ENCODE peak calls at places on chromosomes 5 and 9, in seven cellular contexts. One of them, this sample, is unnamed.

GRCh38 chr9:65404232-65405006 is 119.4 kb upstream of the FOXD4L5 start:
- DNase-seq in AG09319: no peak
- DNase-seq in DMS153: no peak
- DNase-seq in GM04504: no peak
- DNase-seq in NCI-H524: no peak
- DNase-seq in B cell: no peak
- DNase-seq in activated T-cell treated with anti-CD3 and anti-CD28 coated beads, Interleukin-2, amount 50 U/mL, for 1 hour: no peak
- DNase-seq in this sample: no peak

GRCh38 chr5:80569961-80570786 is at the start of gene ANKRD34B:
- DNase-seq in AG09319: no peak
- DNase-seq in DMS153: no peak
- DNase-seq in GM04504: no peak
- DNase-seq in NCI-H524: peak; percentile 29
- DNase-seq in B cell: peak; percentile 27
- DNase-seq in activated T-cell treated with anti-CD3 and anti-CD28 coated beads, Interleukin-2, amount 50 U/mL, for 1 hour: no peak
- DNase-seq in this sample: peak; percentile 65

GRCh38 chr9:3968891-3969290 is 331.0 kb downstream of the GLIS3 start:
- DNase-seq in AG09319: no peak
- DNase-seq in DMS153: no peak
- DNase-seq in GM04504: no peak
- DNase-seq in NCI-H524: no peak
- DNase-seq in B cell: no peak
- DNase-seq in activated T-cell treated with anti-CD3 and anti-CD28 coated beads, Interleukin-2, amount 50 U/mL, for 1 hour: no peak
- DNase-seq in this sample: no peak

GRCh38 chr9:69090140-69090750 is 54.7 kb downstream of the FXN start:
- DNase-seq in AG09319: no peak
- DNase-seq in DMS153: no peak
- DNase-seq in GM04504: no peak
- DNase-seq in NCI-H524: no peak
- DNase-seq in B cell: no peak
- DNase-seq in activated T-cell treated with anti-CD3 and anti-CD28 coated beads, Interleukin-2, amount 50 U/mL, for 1 hour: no peak
- DNase-seq in this sample: no peak

GRCh38 chr5:61460471-61460870 is 128.4 kb downstream of the ZSWIM6 start:
- DNase-seq in AG09319: no peak
- DNase-seq in DMS153: no peak
- DNase-seq in GM04504: no peak
- DNase-seq in NCI-H524: no peak
- DNase-seq in B cell: no peak
- DNase-seq in activated T-cell treated with anti-CD3 and anti-CD28 coated beads, Interleukin-2, amount 50 U/mL, for 1 hour: no peak
- DNase-seq in this sample: no peak

GRCh38 chr9:84785766-84786547 is 116.4 kb downstream of the NTRK2 start:
- DNase-seq in AG09319: no peak
- DNase-seq in DMS153: no peak
- DNase-seq in GM04504: no peak
- DNase-seq in NCI-H524: no peak
- DNase-seq in B cell: no peak
- DNase-seq in activated T-cell treated with anti-CD3 and anti-CD28 coated beads, Interleukin-2, amount 50 U/mL, for 1 hour: no peak
- DNase-seq in this sample: no peak

GRCh38 chr5:2887401-2888348 is 136.2 kb upstream of the IRX2 start:
- DNase-seq in AG09319: no peak
- DNase-seq in DMS153: no peak
- DNase-seq in GM04504: no peak
- DNase-seq in NCI-H524: no peak
- DNase-seq in B cell: no peak
- DNase-seq in activated T-cell treated with anti-CD3 and anti-CD28 coated beads, Interleukin-2, amount 50 U/mL, for 1 hour: no peak
- DNase-seq in this sample: no peak

GRCh38 chr5:101364469-101364868 is 461.4 kb upstream of the ST8SIA4 start:
- DNase-seq in AG09319: no peak
- DNase-seq in DMS153: no peak
- DNase-seq in GM04504: no peak
- DNase-seq in NCI-H524: no peak
- DNase-seq in B cell: no peak
- DNase-seq in activated T-cell treated with anti-CD3 and anti-CD28 coated beads, Interleukin-2, amount 50 U/mL, for 1 hour: no peak
- DNase-seq in this sample: no peak

GRCh38 chr9:16824545-16825041 is 45.9 kb downstream of the BNC2 start:
- DNase-seq in AG09319: peak; percentile 32
- DNase-seq in DMS153: peak; percentile 94
- DNase-seq in GM04504: no peak
- DNase-seq in NCI-H524: peak; percentile 49
- DNase-seq in B cell: no peak
- DNase-seq in activated T-cell treated with anti-CD3 and anti-CD28 coated beads, Interleukin-2, amount 50 U/mL, for 1 hour: no peak
- DNase-seq in this sample: no peak

GRCh38 chr5:79229357-79230174 is 6.4 kb upstream of the JMY start:
- DNase-seq in AG09319: peak; percentile 39
- DNase-seq in DMS153: no peak
- DNase-seq in GM04504: peak; percentile 79
- DNase-seq in NCI-H524: peak; percentile 97
- DNase-seq in B cell: no peak
- DNase-seq in activated T-cell treated with anti-CD3 and anti-CD28 coated beads, Interleukin-2, amount 50 U/mL, for 1 hour: no peak
- DNase-seq in this sample: peak; percentile 48

GRCh38 chr9:91059713-91060112 is 258.1 kb downstream of the SYK start:
- DNase-seq in AG09319: no peak
- DNase-seq in DMS153: no peak
- DNase-seq in GM04504: no peak
- DNase-seq in NCI-H524: no peak
- DNase-seq in B cell: no peak
- DNase-seq in activated T-cell treated with anti-CD3 and anti-CD28 coated beads, Interleukin-2, amount 50 U/mL, for 1 hour: no peak
- DNase-seq in this sample: no peak

GRCh38 chr9:124342946-124343485 is 72.2 kb downstream of the PSMB7 start:
- DNase-seq in AG09319: peak; percentile 75
- DNase-seq in DMS153: peak; percentile 63
- DNase-seq in GM04504: peak; percentile 81
- DNase-seq in NCI-H524: peak; percentile 78
- DNase-seq in B cell: peak; percentile 25
- DNase-seq in activated T-cell treated with anti-CD3 and anti-CD28 coated beads, Interleukin-2, amount 50 U/mL, for 1 hour: no peak
- DNase-seq in this sample: no peak

GRCh38 chr5:128498844-128499455 is 39.1 kb downstream of the FBN2 start:
- DNase-seq in AG09319: peak; percentile 16
- DNase-seq in DMS153: peak; percentile 1
- DNase-seq in GM04504: peak; percentile 3
- DNase-seq in NCI-H524: peak; percentile 46
- DNase-seq in B cell: no peak
- DNase-seq in activated T-cell treated with anti-CD3 and anti-CD28 coated beads, Interleukin-2, amount 50 U/mL, for 1 hour: no peak
- DNase-seq in this sample: peak; percentile 7

GRCh38 chr9:536597-537511 is 304.6 kb upstream of the DMRT1 start:
- DNase-seq in AG09319: no peak
- DNase-seq in DMS153: peak; percentile 26
- DNase-seq in GM04504: no peak
- DNase-seq in NCI-H524: peak; percentile 92
- DNase-seq in B cell: no peak
- DNase-seq in activated T-cell treated with anti-CD3 and anti-CD28 coated beads, Interleukin-2, amount 50 U/mL, for 1 hour: no peak
- DNase-seq in this sample: no peak

GRCh38 chr9:426264-426663 is 211.6 kb downstream of the DOCK8 start:
- DNase-seq in AG09319: no peak
- DNase-seq in DMS153: no peak
- DNase-seq in GM04504: no peak
- DNase-seq in NCI-H524: no peak
- DNase-seq in B cell: no peak
- DNase-seq in activated T-cell treated with anti-CD3 and anti-CD28 coated beads, Interleukin-2, amount 50 U/mL, for 1 hour: no peak
- DNase-seq in this sample: no peak

GRCh38 chr9:86257406-86257805 is 2.1 kb downstream of the C9orf153 start:
- DNase-seq in AG09319: no peak
- DNase-seq in DMS153: no peak
- DNase-seq in GM04504: no peak
- DNase-seq in NCI-H524: peak; percentile 81
- DNase-seq in B cell: no peak
- DNase-seq in activated T-cell treated with anti-CD3 and anti-CD28 coated beads, Interleukin-2, amount 50 U/mL, for 1 hour: no peak
- DNase-seq in this sample: no peak

GRCh38 chr5:28523887-28524637 is 1485.7 kb upstream of the CDH9 start:
- DNase-seq in AG09319: no peak
- DNase-seq in DMS153: no peak
- DNase-seq in GM04504: no peak
- DNase-seq in NCI-H524: no peak
- DNase-seq in B cell: no peak
- DNase-seq in activated T-cell treated with anti-CD3 and anti-CD28 coated beads, Interleukin-2, amount 50 U/mL, for 1 hour: no peak
- DNase-seq in this sample: no peak

GRCh38 chr5:173794901-173795416 is 93.2 kb upstream of the CPEB4 start:
- DNase-seq in AG09319: no peak
- DNase-seq in DMS153: no peak
- DNase-seq in GM04504: no peak
- DNase-seq in NCI-H524: no peak
- DNase-seq in B cell: no peak
- DNase-seq in activated T-cell treated with anti-CD3 and anti-CD28 coated beads, Interleukin-2, amount 50 U/mL, for 1 hour: no peak
- DNase-seq in this sample: no peak

GRCh38 chr9:134980516-134980915 is 62.8 kb upstream of the FCN1 start:
- DNase-seq in AG09319: no peak
- DNase-seq in DMS153: no peak
- DNase-seq in GM04504: no peak
- DNase-seq in NCI-H524: peak; percentile 13
- DNase-seq in B cell: no peak
- DNase-seq in activated T-cell treated with anti-CD3 and anti-CD28 coated beads, Interleukin-2, amount 50 U/mL, for 1 hour: no peak
- DNase-seq in this sample: no peak

GRCh38 chr5:122726990-122727616 is 47.8 kb upstream of the SNX2 start:
- DNase-seq in AG09319: peak; percentile 7
- DNase-seq in DMS153: no peak
- DNase-seq in GM04504: peak; percentile 21
- DNase-seq in NCI-H524: no peak
- DNase-seq in B cell: no peak
- DNase-seq in activated T-cell treated with anti-CD3 and anti-CD28 coated beads, Interleukin-2, amount 50 U/mL, for 1 hour: no peak
- DNase-seq in this sample: peak; percentile 27

GRCh38 chr5:148941810-148942209 is 115.4 kb downstream of the ADRB2 start:
- DNase-seq in AG09319: no peak
- DNase-seq in DMS153: no peak
- DNase-seq in GM04504: no peak
- DNase-seq in NCI-H524: no peak
- DNase-seq in B cell: no peak
- DNase-seq in activated T-cell treated with anti-CD3 and anti-CD28 coated beads, Interleukin-2, amount 50 U/mL, for 1 hour: no peak
- DNase-seq in this sample: no peak

GRCh38 chr5:139745121-139745799 is 50.3 kb upstream of the PSD2 start:
- DNase-seq in AG09319: peak; percentile 36
- DNase-seq in DMS153: no peak
- DNase-seq in GM04504: peak; percentile 74
- DNase-seq in NCI-H524: peak; percentile 80
- DNase-seq in B cell: no peak
- DNase-seq in activated T-cell treated with anti-CD3 and anti-CD28 coated beads, Interleukin-2, amount 50 U/mL, for 1 hour: no peak
- DNase-seq in this sample: no peak

GRCh38 chr5:66239034-66239433 is 94.9 kb downstream of the SREK1 start:
- DNase-seq in AG09319: no peak
- DNase-seq in DMS153: no peak
- DNase-seq in GM04504: no peak
- DNase-seq in NCI-H524: peak; percentile 29
- DNase-seq in B cell: no peak
- DNase-seq in activated T-cell treated with anti-CD3 and anti-CD28 coated beads, Interleukin-2, amount 50 U/mL, for 1 hour: no peak
- DNase-seq in this sample: no peak

GRCh38 chr9:93308676-93309075 is 124.7 kb downstream of the WNK2 start:
- DNase-seq in AG09319: no peak
- DNase-seq in DMS153: no peak
- DNase-seq in GM04504: no peak
- DNase-seq in NCI-H524: no peak
- DNase-seq in B cell: no peak
- DNase-seq in activated T-cell treated with anti-CD3 and anti-CD28 coated beads, Interleukin-2, amount 50 U/mL, for 1 hour: no peak
- DNase-seq in this sample: no peak

GRCh38 chr9:114096041-114096511 is 3.0 kb downstream of the KIF12 start:
- DNase-seq in AG09319: no peak
- DNase-seq in DMS153: no peak
- DNase-seq in GM04504: no peak
- DNase-seq in NCI-H524: no peak
- DNase-seq in B cell: no peak
- DNase-seq in activated T-cell treated with anti-CD3 and anti-CD28 coated beads, Interleukin-2, amount 50 U/mL, for 1 hour: no peak
- DNase-seq in this sample: no peak

GRCh38 chr5:164277720-164278119 is 772.3 kb downstream of the MAT2B start:
- DNase-seq in AG09319: no peak
- DNase-seq in DMS153: no peak
- DNase-seq in GM04504: no peak
- DNase-seq in NCI-H524: no peak
- DNase-seq in B cell: no peak
- DNase-seq in activated T-cell treated with anti-CD3 and anti-CD28 coated beads, Interleukin-2, amount 50 U/mL, for 1 hour: no peak
- DNase-seq in this sample: no peak

GRCh38 chr9:22454021-22454420 is 7.4 kb downstream of the DMRTA1 start:
- DNase-seq in AG09319: no peak
- DNase-seq in DMS153: no peak
- DNase-seq in GM04504: no peak
- DNase-seq in NCI-H524: no peak
- DNase-seq in B cell: no peak
- DNase-seq in activated T-cell treated with anti-CD3 and anti-CD28 coated beads, Interleukin-2, amount 50 U/mL, for 1 hour: no peak
- DNase-seq in this sample: no peak

GRCh38 chr5:27830551-27830950 is 792.2 kb upstream of the CDH9 start:
- DNase-seq in AG09319: no peak
- DNase-seq in DMS153: no peak
- DNase-seq in GM04504: no peak
- DNase-seq in NCI-H524: no peak
- DNase-seq in B cell: no peak
- DNase-seq in activated T-cell treated with anti-CD3 and anti-CD28 coated beads, Interleukin-2, amount 50 U/mL, for 1 hour: no peak
- DNase-seq in this sample: no peak

GRCh38 chr5:159133041-159133741 is 33.5 kb upstream of the EBF1 start:
- DNase-seq in AG09319: peak; percentile 60
- DNase-seq in DMS153: no peak
- DNase-seq in GM04504: peak; percentile 65
- DNase-seq in NCI-H524: peak; percentile 55
- DNase-seq in B cell: peak; percentile 27
- DNase-seq in activated T-cell treated with anti-CD3 and anti-CD28 coated beads, Interleukin-2, amount 50 U/mL, for 1 hour: no peak
- DNase-seq in this sample: peak; percentile 58